ENCODE peak calls at places on chromosome X, in seven cellular contexts. A, M, H, K, G, Y and B are unnamed samples.

GRCh38 chrX:11261260-11261659 is 32.0 kb upstream of the AMELX start:
- DNase-seq in G (peak), M (no peak), K (no peak), Y (no peak), H (no peak), A (no peak), B (no peak)

GRCh38 chrX:110944323-110944761 is 148.7 kb upstream of the CHRDL1 start:
- DNase-seq in A (peak), H (no peak), G (no peak), K (no peak), Y (no peak), M (no peak), B (no peak)

GRCh38 chrX:43822015-43822414 is 60.2 kb downstream of the MAOB start:
- DNase-seq in A (no peak), G (peak), Y (no peak), H (no peak), K (no peak), M (no peak), B (no peak)

GRCh38 chrX:19616959-19617358 is 101.7 kb upstream of the MAP3K15 start:
- DNase-seq in A (no peak), M (no peak), Y (no peak), G (no peak), H (no peak), K (no peak), B (no peak)

GRCh38 chrX:13937370-13938052 is 92.2 kb downstream of the GEMIN8 start:
- DNase-seq in H (no peak), G (no peak), A (no peak), K (no peak), Y (no peak), M (no peak), B (no peak)

GRCh38 chrX:41491267-41492004 is 44.3 kb downstream of the NYX start:
- DNase-seq in K (no peak), A (no peak), G (peak), Y (no peak), H (no peak), M (no peak), B (no peak)

GRCh38 chrX:3516051-3516541 is 169.6 kb upstream of the MXRA5 start:
- DNase-seq in A (no peak), M (no peak), G (peak), K (no peak), H (no peak), Y (no peak), B (no peak)

GRCh38 chrX:153983321-153983729 is 10.8 kb downstream of the TMEM187 start:
- DNase-seq in G (no peak), M (no peak), K (no peak), A (no peak), Y (no peak), H (no peak), B (no peak)

GRCh38 chrX:39905475-39905889 is 192.3 kb downstream of the BCOR start:
- DNase-seq in K (no peak), M (no peak), H (no peak), Y (peak), A (no peak), G (no peak), B (no peak)

GRCh38 chrX:123206222-123206621 is 22.1 kb downstream of the GRIA3 start:
- DNase-seq in G (no peak), K (no peak), A (peak), M (no peak), H (no peak), Y (no peak), B (no peak)